ENCODE peak calls at places on chromosome 18, in four cellular contexts. V is PC-9, F is brain microvascular endothelial cell, Q is fibroblast of lung. Y is an unnamed sample.

GRCh38 chr18:8969639-8970378 is 132.7 kb upstream of the NDUFV2 start:
- DNase-seq in Q (peak), F (no peak), V (no peak), Y (no peak)

GRCh38 chr18:76494541-76495403 is at the start of gene ZNF516:
- DNase-seq in V (no peak), F (no peak), Q (peak), Y (no peak)

GRCh38 chr18:48834421-48835011 is 116.2 kb downstream of the SMAD7 start:
- DNase-seq in V (peak), F (peak), Q (peak), Y (peak)

GRCh38 chr18:62436636-62437519 is 85.9 kb upstream of the ZCCHC2 start:
- DNase-seq in F (peak), Q (peak), V (no peak), Y (no peak)

GRCh38 chr18:22165603-22166069 is 3.8 kb upstream of the GATA6 start:
- DNase-seq in Q (no peak), V (no peak), F (no peak), Y (no peak)

GRCh38 chr18:44687421-44687820 is 6.7 kb downstream of the SETBP1 start:
- DNase-seq in Q (no peak), F (no peak), V (no peak), Y (no peak)

GRCh38 chr18:44834867-44835469 is 154.3 kb downstream of the SETBP1 start:
- DNase-seq in F (no peak), V (no peak), Q (no peak), Y (no peak)

GRCh38 chr18:26546875-26547301 is 1.5 kb downstream of the KCTD1 start:
- DNase-seq in V (no peak), F (no peak), Q (peak), Y (no peak)

GRCh38 chr18:61333746-61334490 is 688 bp downstream of the CDH20 start:
- DNase-seq in V (no peak), F (no peak), Q (peak), Y (no peak)

GRCh38 chr18:61569176-61569892 is 236.1 kb downstream of the CDH20 start:
- DNase-seq in Q (peak), F (peak), V (peak), Y (no peak)

GRCh38 chr18:23972416-23972815 is 42.1 kb upstream of the TTC39C start:
- DNase-seq in F (no peak), Q (peak), V (no peak), Y (no peak)

GRCh38 chr18:13640266-13640860 is 86.0 kb downstream of the FAM210A start:
- DNase-seq in V (no peak), Q (no peak), F (no peak), Y (no peak)

GRCh38 chr18:70827632-70828031 is 538.8 kb downstream of the SOCS6 start:
- DNase-seq in V (no peak), Q (no peak), F (no peak), Y (no peak)

GRCh38 chr18:641224-641623 is 16.2 kb upstream of the TYMS start:
- DNase-seq in V (no peak), F (no peak), Q (no peak), Y (no peak)

GRCh38 chr18:2547477-2548087 is 23.7 kb downstream of the METTL4 start:
- DNase-seq in F (peak), Q (peak), V (no peak), Y (no peak)

GRCh38 chr18:9323750-9324445 is 10.7 kb upstream of the TWSG1 start:
- DNase-seq in V (no peak), F (no peak), Q (peak), Y (no peak)

GRCh38 chr18:24212939-24213338 is 74.1 kb downstream of the CABYR start:
- DNase-seq in F (peak), V (peak), Q (peak), Y (no peak)

GRCh38 chr18:75844102-75844604 is 416.6 kb upstream of the SMIM21 start:
- DNase-seq in Q (no peak), V (no peak), F (no peak), Y (no peak)

GRCh38 chr18:70998490-70998889 is 709.6 kb downstream of the SOCS6 start:
- DNase-seq in F (no peak), Q (no peak), V (no peak), Y (no peak)

GRCh38 chr18:63951302-63951705 is 2.2 kb downstream of the HMSD start:
- DNase-seq in Q (peak), V (no peak), F (peak), Y (no peak)

GRCh38 chr18:3649135-3649558 is 199.2 kb downstream of the TGIF1 start:
- DNase-seq in V (no peak), Q (no peak), F (no peak), Y (no peak)

GRCh38 chr18:8803957-8804356 is 98.6 kb downstream of the MTCL1 start:
- DNase-seq in F (no peak), V (no peak), Q (no peak), Y (no peak)

GRCh38 chr18:51149605-51150429 is 47.7 kb downstream of the MEX3C start:
- DNase-seq in V (peak), Q (peak), F (peak), Y (no peak)

GRCh38 chr18:44898536-44898935 is 217.8 kb downstream of the SETBP1 start:
- DNase-seq in F (no peak), V (peak), Q (no peak), Y (no peak)

GRCh38 chr18:46867471-46868170 is 49.7 kb downstream of the PIAS2 start:
- DNase-seq in Q (no peak), F (no peak), V (no peak), Y (peak)

DNA sequence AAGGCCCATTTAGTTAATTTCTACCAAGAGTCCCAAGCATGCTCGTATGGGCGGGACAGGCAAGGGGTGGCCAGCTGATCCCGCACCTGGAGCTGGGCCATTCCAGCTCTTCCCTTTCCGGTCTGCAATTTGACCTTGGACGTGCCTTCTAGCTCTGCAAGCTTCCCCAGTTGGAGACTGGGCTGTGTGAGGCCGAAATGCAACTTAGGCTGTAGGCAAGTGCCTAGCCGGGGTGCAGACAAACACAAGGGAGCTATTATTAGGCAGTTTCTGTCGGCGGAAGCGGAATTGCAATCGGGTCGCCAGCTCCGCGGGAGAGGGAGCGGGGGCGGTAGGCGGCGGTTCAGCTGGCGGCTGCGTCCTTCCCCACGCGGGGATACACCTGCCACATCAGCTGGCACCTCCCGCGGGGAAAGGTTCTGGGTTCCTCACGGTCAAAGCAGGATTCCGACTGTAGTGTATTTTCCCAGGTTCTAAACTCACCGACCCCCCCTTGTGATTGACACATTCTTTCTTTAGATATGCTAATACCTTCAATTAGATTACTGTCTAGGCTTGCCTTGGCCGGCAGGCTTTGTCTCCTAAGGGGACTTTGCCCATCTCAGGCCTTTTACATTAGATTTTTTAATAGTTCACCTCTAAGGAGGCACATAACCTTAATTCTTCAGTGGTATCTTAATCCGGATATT is 17.1 kb upstream of the ZNF532 start:
- DNase-seq in V (no peak), Q (no peak), F (no peak), Y (no peak)
- H3K4me3 ChIP-seq in V (no peak), Q (no peak), F (peak), Y (no peak)

DNA sequence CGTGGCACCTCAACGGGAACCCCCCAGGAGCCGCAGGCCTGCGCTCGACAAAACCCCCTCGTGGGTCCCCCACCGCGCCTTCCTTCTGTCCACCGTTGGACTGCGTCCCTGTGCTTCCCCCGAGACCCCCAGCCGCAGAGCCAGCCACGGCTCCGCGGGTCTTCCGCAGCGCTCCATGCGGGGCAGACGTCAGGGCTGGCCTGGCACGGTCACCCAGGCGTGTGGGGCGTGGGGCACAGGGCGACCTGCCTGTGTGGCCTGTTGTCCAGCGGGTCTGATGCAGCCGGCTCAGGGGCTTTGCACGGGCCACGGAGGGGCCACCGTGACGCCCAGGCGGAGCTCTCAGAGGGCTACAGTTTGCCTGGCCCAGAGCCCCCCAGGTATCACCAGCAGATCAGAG is 11.0 kb downstream of the NFATC1 start:
- DNase-seq in Q (no peak), V (no peak), F (no peak), Y (no peak)
- H3K27ac ChIP-seq in Q (no peak), V (no peak), F (no peak), Y (no peak)

GRCh38 chr18:5975111-5975622 is 79.8 kb upstream of the TMEM200C start:
- DNase-seq in V (no peak), F (peak), Q (peak), Y (no peak)
- H3K4me3 ChIP-seq in V (no peak), F (no peak), Q (no peak), Y (no peak)

GRCh38 chr18:56383349-56383748 is 255.0 kb downstream of the TXNL1 start:
- DNase-seq in F (no peak), V (no peak), Q (no peak), Y (no peak)
- H3K27ac ChIP-seq in F (no peak), V (no peak), Q (no peak), Y (no peak)

GRCh38 chr18:31329787-31330438 is 12.0 kb downstream of the DSG1 start:
- DNase-seq in F (no peak), V (no peak), Q (no peak), Y (no peak)
- H3K4me3 ChIP-seq in F (no peak), V (no peak), Q (no peak), Y (no peak)

GRCh38 chr18:35028556-35028955 is 12.7 kb upstream of the MAPRE2 start:
- DNase-seq in F (no peak), V (no peak), Q (peak), Y (no peak)

GRCh38 chr18:35032113-35032512 is 9.1 kb upstream of the MAPRE2 start:
- DNase-seq in V (no peak), Q (no peak), F (no peak), Y (no peak)

GRCh38 chr18:35029103-35029502 is 12.1 kb upstream of the MAPRE2 start:
- DNase-seq in F (peak), V (no peak), Q (peak), Y (no peak)

GRCh38 chr18:35029770-35030169 is 11.4 kb upstream of the MAPRE2 start:
- DNase-seq in Q (no peak), F (no peak), V (no peak), Y (no peak)

DNA sequence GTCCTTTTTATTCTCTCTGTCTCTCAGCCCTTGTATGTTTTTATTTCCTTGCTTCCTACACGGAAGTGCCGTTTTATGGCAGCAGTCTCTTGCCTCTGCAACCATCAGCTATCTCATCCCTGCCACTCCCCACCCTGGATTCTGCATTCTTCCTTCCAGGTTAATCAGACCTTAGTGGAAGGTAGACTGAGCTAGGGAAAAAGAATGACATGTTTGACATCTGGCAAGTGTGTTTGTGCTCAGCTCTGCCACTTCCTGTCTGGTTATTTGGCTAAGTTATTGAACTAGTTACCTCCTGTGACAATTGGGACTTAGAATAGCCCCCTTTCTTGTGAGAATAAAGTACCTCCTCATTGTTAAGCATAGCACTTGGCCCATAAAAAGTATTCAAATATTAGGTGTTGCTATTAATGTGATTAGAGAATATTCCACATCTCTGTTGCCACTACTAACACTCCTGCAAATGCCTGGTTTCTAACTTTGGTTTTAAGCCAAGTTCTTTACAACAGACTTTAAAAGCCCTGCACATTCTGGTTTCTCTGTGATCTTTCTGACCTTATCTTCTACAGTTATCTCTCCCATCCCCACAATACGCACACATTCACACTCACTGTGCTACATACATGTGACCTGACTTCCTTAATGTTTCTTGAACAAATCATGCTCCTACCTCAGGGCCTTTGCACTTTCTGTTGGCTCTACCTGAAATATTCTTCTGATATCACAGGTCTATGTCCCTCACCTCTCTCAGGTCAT is 10.8 kb upstream of the MAPRE2 start:
- DNase-seq in F (no peak), Q (no peak), V (no peak), Y (no peak)
- H3K27ac ChIP-seq in F (no peak), Q (peak), V (no peak), Y (no peak)

GRCh38 chr18:32301976-32302743 is 112.3 kb downstream of the MEP1B start:
- DNase-seq in F (peak), V (peak), Q (peak), Y (no peak)
- H3K4me3 ChIP-seq in F (no peak), V (no peak), Q (no peak), Y (no peak)

GRCh38 chr18:57789759-57790158 is 13.4 kb downstream of the ATP8B1 start:
- DNase-seq in Q (no peak), F (no peak), V (peak), Y (no peak)
- H3K27ac ChIP-seq in Q (peak), F (peak), V (peak), Y (no peak)

DNA sequence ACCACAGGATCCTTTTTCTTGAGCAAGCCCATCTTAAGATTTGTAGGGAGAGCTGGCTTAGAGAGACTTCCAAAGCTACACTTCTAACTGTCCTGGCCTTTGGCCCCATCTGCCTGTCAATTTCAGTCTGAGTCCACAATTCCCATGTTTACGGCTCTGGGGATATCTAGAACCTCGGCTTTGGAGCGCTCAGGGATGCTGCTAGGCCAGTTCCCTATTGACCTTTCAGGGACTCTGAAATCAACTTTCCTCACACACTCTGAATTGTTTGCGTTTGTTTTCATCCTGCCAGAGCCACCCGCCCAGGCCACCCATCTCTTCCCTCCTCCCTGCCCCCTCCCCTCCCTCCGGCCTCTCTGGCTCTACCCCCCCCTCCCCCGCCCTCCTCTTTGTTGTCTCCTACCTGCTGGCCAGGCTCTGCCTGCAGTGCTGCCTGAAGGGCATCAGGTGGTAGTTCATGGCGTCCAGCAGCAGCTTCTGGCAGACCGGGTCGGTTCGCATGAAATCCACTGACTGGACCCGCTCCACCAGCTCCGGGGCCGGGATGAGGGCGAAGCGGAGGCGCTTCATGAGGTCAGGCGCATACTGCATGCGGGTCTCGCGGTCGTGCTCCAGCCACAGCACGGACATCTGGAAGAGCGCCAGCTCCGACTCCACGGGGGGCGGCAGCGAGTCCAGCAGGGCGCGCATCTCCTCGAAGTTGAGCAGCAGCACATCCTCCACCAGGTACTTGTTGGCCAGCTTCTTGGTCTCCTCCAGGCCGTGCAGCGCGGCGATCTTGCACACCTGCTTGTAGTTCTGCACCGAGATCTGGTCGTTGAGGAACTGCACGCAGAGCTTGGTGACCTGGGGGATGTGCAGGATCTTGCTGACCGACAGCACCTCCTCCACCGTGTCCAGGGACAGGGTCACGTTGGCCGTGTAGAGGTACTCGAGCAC is 3.3 kb downstream of the KLHL14 start:
- DNase-seq in Q (no peak), F (no peak), V (no peak), Y (no peak)
- H3K4me3 ChIP-seq in Q (no peak), F (no peak), V (no peak), Y (no peak)

Y was measured in SK-N-MC.